ENCODE peak calls at places on chromosomes 7 and 10, in eight cellular contexts. T is progenitor cell of endocrine pancreas, Q is hepatocyte, M is fibroblast of pulmonary artery, K is tibial artery, D is dorsolateral prefrontal cortex, Y is astrocyte of the cerebellum, O is colonic mucosa. B is an unnamed sample.

GRCh38 chr7:103765891-103766290 is 223.6 kb downstream of the RELN start:
- DNase-seq in T (no peak), Q (no peak), M (no peak), K (no peak), D (no peak), Y (no peak), O (no peak), B (no peak)

GRCh38 chr10:78248651-78249464 is 215.2 kb downstream of the RPS24 start:
- DNase-seq in T (no peak), Q (peak; percentile 29), M (peak; percentile 59), K (peak; percentile 41), D (peak; percentile 49), Y (peak; percentile 96), O (peak; percentile 20), B (peak; percentile 81)

GRCh38 chr7:155227788-155228458 is 69.8 kb upstream of the INSIG1 start:
- DNase-seq in T (no peak), Q (no peak), M (no peak), K (no peak), D (no peak), Y (no peak), O (no peak), B (no peak)

GRCh38 chr7:2517678-2518077 is 1.9 kb upstream of the LFNG start:
- DNase-seq in T (no peak), Q (no peak), M (no peak), K (no peak), D (no peak), Y (no peak), O (no peak), B (no peak)

GRCh38 chr7:85274452-85274851 is 87.6 kb upstream of the SEMA3D start:
- DNase-seq in T (no peak), Q (no peak), M (no peak), K (no peak), D (no peak), Y (no peak), O (no peak), B (no peak)

GRCh38 chr7:137932881-137933269 is 69.0 kb downstream of the CREB3L2 start:
- DNase-seq in T (no peak), Q (no peak), M (peak; percentile 49), K (peak; percentile 55), D (no peak), Y (no peak), O (no peak), B (peak; percentile 74)

GRCh38 chr10:21160116-21160515 is 263.0 kb upstream of the NEBL start:
- DNase-seq in T (no peak), Q (no peak), M (no peak), K (no peak), D (no peak), Y (no peak), O (no peak), B (no peak)

GRCh38 chr10:69201045-69201444 is 19.1 kb upstream of the HKDC1 start:
- DNase-seq in T (no peak), Q (no peak), M (no peak), K (no peak), D (no peak), Y (no peak), O (no peak), B (no peak)

GRCh38 chr7:140475747-140476333 is 3.5 kb downstream of the MKRN1 start:
- DNase-seq in T (no peak), Q (peak; percentile 71), M (peak; percentile 54), K (no peak), D (peak; percentile 33), Y (no peak), O (peak; percentile 73), B (peak; percentile 16)

GRCh38 chr7:122300607-122301079 is 3.9 kb downstream of the FEZF1 start:
- DNase-seq in T (no peak), Q (no peak), M (peak; percentile 8), K (no peak), D (no peak), Y (peak; percentile 15), O (no peak), B (no peak)

GRCh38 chr10:37775612-37776011 is 81.8 kb downstream of the ZNF248 start:
- DNase-seq in T (no peak), Q (no peak), M (no peak), K (no peak), D (no peak), Y (no peak), O (no peak), B (no peak)

GRCh38 chr10:100508691-100509150 is 10.9 kb downstream of the SEC31B start:
- DNase-seq in T (no peak), Q (peak; percentile 70), M (peak; percentile 72), K (no peak), D (no peak), Y (peak; percentile 31), O (no peak), B (peak; percentile 50)

GRCh38 chr7:101913876-101914275 is 96.5 kb downstream of the CUX1 start:
- DNase-seq in T (no peak), Q (no peak), M (peak; percentile 75), K (no peak), D (no peak), Y (no peak), O (no peak), B (no peak)

GRCh38 chr10:75401569-75402485 is at the start of gene ZNF503:
- DNase-seq in T (peak; percentile 90), Q (peak; percentile 98), M (peak; percentile 97), K (peak; percentile 98), D (peak; percentile 93), Y (peak; percentile 96), O (peak; percentile 95), B (peak; percentile 96)
- TF ChIP-seq CTCF in T (peak; percentile 18), Q (peak; percentile 1), M (peak; percentile 16), K (peak; percentile 53), D (no peak), Y (no peak), O (no peak), B (no peak)

GRCh38 chr10:132442636-132443035 is 45.6 kb downstream of the PWWP2B start:
- DNase-seq in T (no peak), Q (no peak), M (no peak), K (no peak), D (no peak), Y (no peak), O (no peak), B (no peak)

GRCh38 chr10:132444877-132445351 is 47.9 kb downstream of the PWWP2B start:
- DNase-seq in T (no peak), Q (no peak), M (no peak), K (no peak), D (no peak), Y (no peak), O (no peak), B (no peak)

GRCh38 chr10:132443998-132444876 is 47.2 kb downstream of the PWWP2B start:
- DNase-seq in T (no peak), Q (peak; percentile 66), M (no peak), K (no peak), D (no peak), Y (no peak), O (no peak), B (no peak)

GRCh38 chr10:132441818-132442217 is 44.8 kb downstream of the PWWP2B start:
- DNase-seq in T (no peak), Q (no peak), M (no peak), K (no peak), D (no peak), Y (no peak), O (no peak), B (no peak)

DNA sequence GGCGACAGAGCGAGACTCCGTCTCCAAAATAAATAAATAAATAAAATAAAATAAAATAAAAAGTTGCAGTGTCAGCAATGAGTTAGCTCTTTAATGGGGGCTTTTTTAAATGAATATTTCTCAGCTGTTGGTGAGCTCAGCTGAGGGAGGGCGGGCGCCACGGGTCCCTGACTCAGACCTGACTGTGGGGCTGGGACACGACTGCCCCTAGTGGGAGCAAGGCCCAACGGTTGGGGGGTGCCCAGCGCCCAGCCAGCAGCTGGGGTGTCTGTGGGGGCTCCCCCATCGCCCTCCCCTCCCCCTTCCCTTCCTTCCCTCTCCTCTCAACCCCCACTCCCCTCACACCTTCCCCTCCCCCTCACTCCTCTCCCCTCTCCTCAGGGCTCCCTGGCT is 46.6 kb downstream of the PWWP2B start:
- DNase-seq in T (no peak), Q (peak; percentile 66), M (no peak), K (no peak), D (no peak), Y (no peak), O (no peak), B (no peak)
- TF ChIP-seq CTCF in T (no peak), Q (peak; percentile 31), M (peak; percentile 41), K (peak; percentile 7), D (peak; percentile 33), Y (peak; percentile 53), O (peak; percentile 39), B (peak; percentile 31)

GRCh38 chr10:49593998-49594397 is 16.1 kb upstream of the SLC18A3 start:
- DNase-seq in T (no peak), Q (no peak), M (no peak), K (no peak), D (no peak), Y (no peak), O (no peak), B (no peak)
- TF ChIP-seq CTCF in T (no peak), Q (no peak), M (no peak), K (no peak), D (no peak), Y (no peak), O (no peak), B (no peak)

DNA sequence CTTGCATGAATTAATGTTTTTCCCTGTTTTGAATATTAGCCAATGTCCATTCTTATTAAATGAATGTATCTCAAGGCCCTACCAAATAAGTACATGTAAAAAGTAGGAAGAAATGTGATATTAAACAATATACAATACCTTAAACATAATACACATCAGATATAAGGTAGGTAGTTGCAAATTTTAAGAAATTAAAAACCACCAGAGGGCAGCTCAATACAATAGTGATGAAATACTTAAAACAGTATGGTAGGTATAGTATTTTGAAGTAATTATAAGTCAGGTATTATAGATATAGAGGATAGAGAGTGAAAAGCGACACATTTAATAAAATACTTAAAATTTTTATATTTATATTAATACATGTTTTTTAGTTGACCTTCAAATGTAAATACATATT is 43.6 kb upstream of the CDK14 start:
- DNase-seq in T (no peak), Q (no peak), M (peak; percentile 61), K (no peak), D (no peak), Y (peak; percentile 13), O (no peak), B (no peak)
- TF ChIP-seq CTCF in T (no peak), Q (peak; percentile 45), M (peak; percentile 31), K (peak; percentile 29), D (peak; percentile 35), Y (no peak), O (no peak), B (no peak)

DNA sequence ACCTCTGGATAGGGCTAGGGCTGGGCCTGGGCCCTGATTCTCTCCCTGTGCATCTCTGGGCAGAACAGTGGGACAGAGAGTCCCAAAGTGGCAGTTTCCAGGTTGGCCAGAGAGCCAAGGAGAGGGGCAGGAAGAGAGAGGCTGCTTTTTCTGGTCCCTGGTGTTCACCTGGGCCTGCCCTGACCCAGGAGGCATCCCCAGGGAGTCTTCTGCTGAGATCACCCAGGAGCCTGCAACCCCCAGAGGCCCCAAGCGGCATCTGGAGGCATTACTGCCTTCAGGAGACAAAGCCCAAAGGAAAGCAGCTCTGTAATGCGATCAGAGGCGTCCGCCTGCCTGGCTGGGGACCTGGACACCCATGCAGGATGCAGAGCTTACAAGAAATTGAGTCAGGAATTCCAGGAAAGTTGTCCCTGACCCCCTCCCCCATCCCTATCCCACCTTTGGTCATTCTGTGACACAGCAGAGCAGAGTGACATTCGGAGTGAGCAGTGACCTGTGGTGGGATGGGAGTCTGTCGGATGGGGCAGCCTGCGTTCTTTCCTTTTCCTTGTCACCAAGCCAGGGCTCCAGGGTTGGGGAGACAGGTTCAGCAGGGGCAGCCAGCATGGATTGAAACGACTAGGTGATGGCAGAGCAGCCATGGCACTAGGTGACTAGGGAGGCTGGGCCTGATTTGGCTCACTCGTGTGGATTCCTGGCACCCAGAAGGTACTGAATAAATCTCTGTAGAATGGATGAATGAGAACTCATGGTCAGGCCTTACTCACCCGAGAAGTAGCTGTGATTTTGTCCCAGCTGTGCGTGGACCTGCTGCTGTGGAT is 10.4 kb downstream of the UNC5B start:
- DNase-seq in T (no peak), Q (no peak), M (no peak), K (peak; percentile 15), D (no peak), Y (no peak), O (no peak), B (peak; percentile 81)
- TF ChIP-seq CTCF in T (peak; percentile 47), Q (peak; percentile 3), M (no peak), K (no peak), D (no peak), Y (no peak), O (no peak), B (no peak)